ENCODE peak calls at places on chromosome 1, in seven cellular contexts. K is mesendoderm, U is mesenchymal stem cell, D is H9, I is H1, V is trophoblast cell, Y is neuronal stem cell. X is an unnamed sample.
A peak's percentile ranks its signal among the peaks of the same experiment; 100 is the strongest.

GRCh38 chr1:177780096-177780700 is 189.7 kb downstream of the SEC16B start:
- DNase-seq in K (peak; percentile 73), V (peak; percentile 54), D (no peak), U (peak; percentile 51), I (peak; percentile 36), Y (no peak), X (peak; percentile 57)

GRCh38 chr1:234770031-234770795 is 160.2 kb upstream of the IRF2BP2 start:
- DNase-seq in Y (no peak), V (no peak), I (no peak), K (no peak), U (no peak), D (no peak), X (no peak)

GRCh38 chr1:156337052-156337887 is 822 bp downstream of the CCT3 start:
- DNase-seq in U (peak; percentile 56), Y (no peak), I (no peak), D (no peak), V (no peak), K (no peak), X (peak; percentile 4)

GRCh38 chr1:10564063-10564462 is 89.3 kb downstream of the PEX14 start:
- DNase-seq in V (no peak), K (no peak), D (no peak), Y (no peak), I (no peak), U (no peak), X (no peak)

GRCh38 chr1:217133958-217134856 is 411.0 kb upstream of the ESRRG start:
- DNase-seq in Y (peak; percentile 18), U (peak; percentile 42), K (peak; percentile 39), D (peak; percentile 41), V (peak; percentile 53), I (no peak), X (peak; percentile 21)

GRCh38 chr1:169062152-169062551 is 44.3 kb upstream of the ATP1B1 start:
- DNase-seq in Y (no peak), V (no peak), K (no peak), I (no peak), U (no peak), D (no peak), X (no peak)

GRCh38 chr1:12296623-12297022 is 66.8 kb downstream of the VPS13D start:
- DNase-seq in Y (no peak), D (no peak), V (no peak), I (no peak), K (no peak), U (peak; percentile 56), X (peak; percentile 89)

GRCh38 chr1:223153177-223154119 is 10.4 kb upstream of the TLR5 start:
- DNase-seq in I (no peak), Y (no peak), U (peak; percentile 21), V (no peak), D (no peak), K (peak; percentile 57), X (peak; percentile 41)

GRCh38 chr1:224623743-224624333 is 7.7 kb downstream of the CNIH3 start:
- DNase-seq in D (no peak), I (no peak), Y (no peak), V (no peak), K (peak; percentile 73), U (peak; percentile 98), X (peak; percentile 97)

GRCh38 chr1:119116725-119117124 is 23.7 kb downstream of the WARS2 start:
- DNase-seq in Y (no peak), K (peak; percentile 44), D (no peak), U (peak; percentile 23), V (no peak), I (no peak), X (peak; percentile 25)

GRCh38 chr1:86774305-86775304 is 70.2 kb downstream of the SH3GLB1 start:
- DNase-seq in V (peak; percentile 73), Y (no peak), I (peak; percentile 31), U (peak; percentile 84), D (peak; percentile 51), K (peak; percentile 96), X (peak; percentile 90)

GRCh38 chr1:44347280-44347679 is 7.8 kb downstream of the ERI3 start:
- DNase-seq in I (no peak), V (no peak), K (no peak), D (no peak), U (no peak), Y (no peak), X (no peak)

GRCh38 chr1:70382682-70383081 is 28.2 kb upstream of the ANKRD13C start:
- DNase-seq in I (no peak), V (no peak), U (no peak), D (no peak), K (no peak), Y (no peak), X (no peak)

GRCh38 chr1:91171906-91172305 is 150.1 kb upstream of the ZNF644 start:
- DNase-seq in K (no peak), Y (no peak), I (no peak), U (no peak), D (no peak), V (no peak), X (no peak)

GRCh38 chr1:226691257-226691656 is 47.8 kb downstream of the ITPKB start:
- DNase-seq in D (no peak), V (no peak), Y (no peak), I (no peak), K (no peak), U (peak; percentile 42), X (no peak)

GRCh38 chr1:245690946-245691456 is 536.2 kb downstream of the KIF26B start:
- DNase-seq in D (no peak), I (no peak), Y (no peak), V (no peak), U (no peak), K (no peak), X (no peak)

GRCh38 chr1:241834733-241835377 is 13.1 kb upstream of the EXO1 start:
- DNase-seq in K (peak; percentile 58), V (no peak), U (peak; percentile 67), I (no peak), Y (no peak), D (no peak), X (peak; percentile 79)

GRCh38 chr1:20470174-20470573 is 15.8 kb downstream of the CAMK2N1 start:
- DNase-seq in V (no peak), I (no peak), U (no peak), D (no peak), K (no peak), Y (no peak), X (no peak)

GRCh38 chr1:11797525-11798216 is 8.1 kb downstream of the MTHFR start:
- DNase-seq in K (no peak), U (no peak), I (no peak), V (no peak), D (no peak), Y (no peak), X (peak; percentile 51)

GRCh38 chr1:177354247-177354646 is 183.5 kb downstream of the BRINP2 start:
- DNase-seq in Y (no peak), D (no peak), K (no peak), I (no peak), U (peak; percentile 9), V (no peak), X (no peak)

GRCh38 chr1:45857101-45857700 is 53.8 kb downstream of the MAST2 start:
- DNase-seq in V (no peak), D (no peak), I (no peak), U (no peak), K (no peak), Y (no peak), X (no peak)

DNA sequence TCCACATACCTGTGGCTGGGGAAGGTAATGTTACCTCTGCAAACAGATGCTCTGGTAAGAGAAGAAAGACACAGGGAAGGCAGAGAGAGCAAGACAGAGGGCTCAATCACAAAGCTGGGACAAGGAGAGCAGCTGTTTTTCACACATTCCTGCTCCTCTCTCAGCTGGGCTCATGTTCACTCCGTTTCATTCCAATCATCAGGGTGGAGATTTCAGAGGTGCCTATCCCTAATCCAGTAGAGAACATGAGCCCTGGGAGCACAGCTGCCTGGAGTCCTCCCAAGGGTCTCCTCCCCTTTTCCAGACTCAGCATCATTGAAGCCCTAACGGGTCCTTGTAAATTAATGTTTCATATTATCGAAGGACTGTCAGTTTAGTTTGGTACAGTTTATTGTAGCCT is 19.4 kb downstream of the GADD45A start:
- DNase-seq in I (no peak), D (no peak), Y (no peak), K (no peak), U (no peak), V (no peak), X (no peak)
- H2BK120ac ChIP-seq in I (no peak overlapping the region), D (no peak overlapping the region), Y (no peak overlapping the region), K (no peak overlapping the region), U (no peak overlapping the region), V (no peak overlapping the region), X (no peak overlapping the region)

GRCh38 chr1:40053138-40053887 is 12.8 kb downstream of the CAP1 start:
- DNase-seq in I (no peak), K (no peak), D (no peak), U (no peak), V (no peak), Y (no peak), X (no peak)
- H2BK120ac ChIP-seq in I (no peak overlapping the region), K (no peak overlapping the region), D (no peak overlapping the region), U (no peak overlapping the region), V (no peak overlapping the region), Y (no peak overlapping the region), X (no peak overlapping the region)

DNA sequence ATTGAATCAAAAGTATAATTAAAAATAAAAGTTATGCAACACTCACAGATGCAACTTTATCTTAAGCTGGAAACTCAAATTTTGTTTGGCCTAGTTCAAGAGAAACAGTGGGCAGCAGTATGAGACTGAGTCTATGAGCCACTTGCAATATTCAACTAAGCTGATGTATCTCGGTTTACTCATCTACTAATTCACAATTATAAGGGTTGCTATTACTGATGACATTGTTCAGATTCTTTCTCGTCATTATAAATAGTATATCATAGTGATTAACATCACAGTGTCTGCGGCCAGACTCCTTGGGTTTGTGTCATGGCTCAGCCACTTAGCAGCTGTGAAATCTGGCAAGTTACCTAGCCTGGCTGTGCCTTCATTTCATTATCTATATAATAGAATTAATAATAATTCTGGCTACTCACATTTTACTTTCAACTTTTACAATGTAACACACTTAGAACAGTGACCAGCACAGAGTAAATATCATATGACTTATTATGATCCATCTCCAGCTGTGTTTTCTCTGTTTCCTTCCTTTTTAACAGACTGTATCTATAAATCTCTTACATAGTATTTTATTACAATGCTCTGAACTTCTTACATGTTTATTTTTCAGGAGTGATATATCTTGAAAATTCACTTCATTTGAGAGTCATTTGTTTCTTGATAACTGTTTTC is 194.3 kb upstream of the RGS18 start:
- DNase-seq in Y (no peak), V (no peak), D (no peak), U (no peak), K (peak; percentile 7), I (no peak), X (peak; percentile 15)
- H2BK120ac ChIP-seq in Y (no peak overlapping the region), V (no peak overlapping the region), D (no peak overlapping the region), U (no peak overlapping the region), K (no peak overlapping the region), I (no peak overlapping the region), X (no peak overlapping the region)

GRCh38 chr1:26121854-26122773 is 10.5 kb downstream of the PDIK1L start:
- DNase-seq in D (no peak), V (peak; percentile 76), I (no peak), U (peak; percentile 62), Y (no peak), K (no peak), X (no peak)

GRCh38 chr1:26125382-26125781 is 13.8 kb downstream of the PDIK1L start:
- DNase-seq in U (no peak), V (no peak), Y (no peak), K (no peak), I (no peak), D (no peak), X (no peak)

GRCh38 chr1:26124433-26125318 is 13.1 kb downstream of the PDIK1L start:
- DNase-seq in K (no peak), U (no peak), D (no peak), I (no peak), Y (no peak), V (no peak), X (no peak)

GRCh38 chr1:26122988-26123973 is 11.7 kb downstream of the PDIK1L start:
- DNase-seq in U (peak; percentile 39), K (no peak), D (no peak), Y (no peak), V (peak; percentile 53), I (no peak), X (peak; percentile 73)

GRCh38 chr1:26119892-26120608 is 8.4 kb downstream of the PDIK1L start:
- DNase-seq in I (no peak), V (no peak), U (no peak), Y (no peak), K (no peak), D (no peak), X (no peak)
- H2BK120ac ChIP-seq in I (no peak overlapping the region), V (no peak overlapping the region), U (no peak overlapping the region), Y (no peak overlapping the region), K (no peak overlapping the region), D (no peak overlapping the region), X (no peak overlapping the region)

X was measured in IMR-90.